ENCODE peak calls at places on chromosomes 11 and 22, in nine cellular contexts. R is IMR-90; A is small intestine; C is trophoblast cell; U is tibial artery; B is GM23248; G is effector memory CD4-positive, alpha-beta T cell; F is HCT116; D is PC-3. H is an unnamed sample.

GRCh38 chr11:96111308-96111707 is 187.4 kb upstream of the MTMR2 start:
- DNase-seq in R (no peak), A (no peak), C (no peak), U (no peak), B (no peak), G (no peak), F (no peak), D (no peak), H (no peak)

GRCh38 chr11:8905528-8906165 is 5.3 kb upstream of the AKIP1 start:
- DNase-seq in R (peak; percentile 83), A (no peak), C (peak; percentile 58), U (no peak), B (peak; percentile 96), G (no peak), F (no peak), D (peak; percentile 39), H (no peak)

GRCh38 chr11:10058356-10058755 is 235.7 kb downstream of the SBF2 start:
- DNase-seq in R (peak; percentile 64), A (no peak), C (no peak), U (no peak), B (peak; percentile 2), G (no peak), F (no peak), D (peak; percentile 38), H (no peak)

GRCh38 chr11:62505784-62506145 is 40.8 kb downstream of the AHNAK start:
- DNase-seq in R (no peak), A (no peak), C (no peak), U (no peak), B (peak; percentile 46), G (no peak), F (no peak), D (no peak), H (no peak)

GRCh38 chr11:102592634-102593581 is 32.2 kb downstream of the MMP20 start:
- DNase-seq in R (peak; percentile 20), A (peak; percentile 50), C (peak; percentile 73), U (no peak), B (peak; percentile 50), G (no peak), F (peak; percentile 64), D (peak; percentile 71), H (no peak)

GRCh38 chr11:27697679-27698275 is 2.5 kb downstream of the BDNF start:
- DNase-seq in R (no peak), A (no peak), C (peak; percentile 69), U (no peak), B (peak; percentile 48), G (no peak), F (no peak), D (no peak), H (no peak)

GRCh38 chr22:49756656-49757055 is 71.0 kb downstream of the BRD1 start:
- DNase-seq in R (no peak), A (no peak), C (no peak), U (peak; percentile 45), B (no peak), G (no peak), F (no peak), D (no peak), H (no peak)

GRCh38 chr11:117117681-117118080 is 19.5 kb upstream of the SIK3 start:
- DNase-seq in R (no peak), A (no peak), C (no peak), U (no peak), B (no peak), G (no peak), F (no peak), D (no peak), H (no peak)

GRCh38 chr11:11965192-11965591 is 43.2 kb downstream of the DKK3 start:
- DNase-seq in R (no peak), A (no peak), C (no peak), U (no peak), B (no peak), G (no peak), F (no peak), D (no peak), H (no peak)

GRCh38 chr11:60795291-60795690 is 10.2 kb downstream of the MS4A10 start:
- DNase-seq in R (no peak), A (no peak), C (no peak), U (no peak), B (no peak), G (no peak), F (no peak), D (no peak), H (no peak)

GRCh38 chr11:97739892-97740782 is 1280.6 kb upstream of the CNTN5 start:
- DNase-seq in R (peak; percentile 59), A (no peak), C (no peak), U (no peak), B (peak; percentile 1), G (no peak), F (no peak), D (peak; percentile 10), H (no peak)

DNA sequence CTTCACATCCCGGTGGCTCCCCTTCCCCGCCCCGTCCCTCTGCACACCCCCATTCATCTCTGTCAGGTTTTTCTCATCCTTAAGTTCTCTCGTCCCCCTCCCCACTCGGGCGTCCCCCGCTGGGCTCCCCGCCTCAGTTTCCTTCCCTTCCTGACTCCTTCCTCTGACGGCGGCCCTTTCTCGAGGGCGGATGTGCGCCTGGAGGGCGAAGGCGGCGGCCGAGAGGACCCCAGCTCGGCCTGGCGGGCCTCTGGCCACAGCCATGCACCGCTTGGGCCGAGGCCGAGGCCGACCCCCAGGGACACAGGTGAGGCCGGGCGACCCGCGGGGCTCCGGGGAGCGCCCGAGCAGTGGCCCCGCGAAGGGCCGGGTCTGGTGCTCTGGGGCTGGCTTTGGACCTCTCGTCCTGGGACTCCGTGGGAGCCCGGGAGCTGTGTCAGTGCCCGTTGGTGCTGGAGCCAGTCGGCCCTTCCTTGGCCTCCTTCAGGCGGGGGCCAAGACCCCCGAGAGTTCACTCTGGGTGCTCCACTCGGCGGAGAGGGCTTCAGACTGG is 2.9 kb downstream of the PHLDB1 start:
- DNase-seq in R (no peak), A (no peak), C (no peak), U (no peak), B (peak; percentile 47), G (no peak), F (no peak), D (no peak), H (no peak)
- H3K4me1 ChIP-seq in R (peaks cover 37% of the 10 kb centered on the region), A (no peaks in the 10 kb centered on the region), C (peaks cover 43% of the 10 kb centered on the region), U (peaks cover 48% of the 10 kb centered on the region), B (peaks cover 43% of the 10 kb centered on the region), G (peaks cover 36% of the 10 kb centered on the region), F (peaks cover 40% of the 10 kb centered on the region), D (peaks cover 5% of the 10 kb centered on the region), H (peaks cover 12% of the 10 kb centered on the region)

DNA sequence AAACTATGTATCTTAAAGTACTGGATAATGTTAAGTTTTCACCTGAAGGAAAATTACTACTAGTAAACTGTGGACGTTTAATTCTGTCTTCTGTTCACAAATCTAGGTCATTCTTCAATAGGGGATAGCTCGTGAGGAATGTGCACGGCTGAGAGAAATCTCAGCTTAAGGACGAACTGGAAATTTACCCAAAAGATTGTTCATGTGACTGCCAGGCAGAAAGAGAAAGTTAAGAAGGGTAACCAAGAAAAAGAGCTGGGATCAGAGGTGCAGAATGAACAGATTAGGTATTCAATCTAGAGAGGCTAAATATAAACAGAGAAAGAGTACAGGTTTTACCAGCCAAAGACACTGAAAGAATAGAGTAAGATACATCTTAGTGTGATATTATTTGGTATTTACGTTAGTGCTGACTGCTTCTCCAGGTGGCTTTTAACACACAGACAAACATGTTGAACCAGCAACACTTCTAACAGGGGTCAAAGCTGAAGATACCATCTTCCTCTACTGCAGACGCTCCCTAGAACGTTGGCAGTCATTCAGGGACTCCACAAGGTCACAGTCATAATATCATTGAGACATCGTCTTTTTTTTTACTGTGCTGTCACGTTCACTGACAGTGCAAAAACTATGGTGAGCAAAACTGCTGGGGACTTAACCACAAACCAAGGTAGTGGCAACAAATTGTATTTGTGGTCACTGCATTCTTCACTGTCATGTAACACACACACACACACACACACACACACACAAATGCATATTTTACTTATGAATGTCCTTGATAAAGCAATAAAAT is 245.1 kb downstream of the CASP12 start:
- DNase-seq in R (no peak), A (peak; percentile 49), C (no peak), U (no peak), B (no peak), G (no peak), F (no peak), D (no peak), H (no peak)
- H3K4me1 ChIP-seq in R (no peaks in the 10 kb centered on the region), A (no peaks in the 10 kb centered on the region), C (no peaks in the 10 kb centered on the region), U (no peaks in the 10 kb centered on the region), B (no peaks in the 10 kb centered on the region), G (no peaks in the 10 kb centered on the region), F (no peaks in the 10 kb centered on the region), D (no peaks in the 10 kb centered on the region), H (no peaks in the 10 kb centered on the region)

GRCh38 chr11:94150056-94150455 is 21.4 kb downstream of the PANX1 start:
- DNase-seq in R (no peak), A (no peak), C (no peak), U (no peak), B (no peak), G (no peak), F (no peak), D (no peak), H (no peak)
- H3K4me1 ChIP-seq in R (peaks cover 43% of the 10 kb centered on the region), A (peaks cover 12% of the 10 kb centered on the region), C (peaks cover 9% of the 10 kb centered on the region), U (peaks cover 16% of the 10 kb centered on the region), B (peaks cover 31% of the 10 kb centered on the region), G (no peaks in the 10 kb centered on the region), F (peaks cover 43% of the 10 kb centered on the region), D (peaks cover 56% of the 10 kb centered on the region), H (peaks cover 67% of the 10 kb centered on the region)

GRCh38 chr11:75565221-75565814 is 3.3 kb downstream of the SERPINH1 start:
- DNase-seq in R (peak; percentile 78), A (no peak), C (peak; percentile 85), U (peak; percentile 79), B (peak; percentile 95), G (no peak), F (no peak), D (peak; percentile 77), H (no peak)

GRCh38 chr11:75566763-75567279 is 4.8 kb downstream of the SERPINH1 start:
- DNase-seq in R (no peak), A (no peak), C (no peak), U (no peak), B (no peak), G (no peak), F (no peak), D (no peak), H (no peak)

GRCh38 chr11:75567971-75568370 is 5.9 kb downstream of the SERPINH1 start:
- DNase-seq in R (no peak), A (no peak), C (peak; percentile 65), U (no peak), B (peak; percentile 49), G (no peak), F (no peak), D (no peak), H (no peak)

GRCh38 chr11:75563978-75564552 is 2.0 kb downstream of the SERPINH1 start:
- DNase-seq in R (peak; percentile 92), A (no peak), C (peak; percentile 89), U (peak; percentile 89), B (peak; percentile 97), G (no peak), F (no peak), D (no peak), H (no peak)

DNA sequence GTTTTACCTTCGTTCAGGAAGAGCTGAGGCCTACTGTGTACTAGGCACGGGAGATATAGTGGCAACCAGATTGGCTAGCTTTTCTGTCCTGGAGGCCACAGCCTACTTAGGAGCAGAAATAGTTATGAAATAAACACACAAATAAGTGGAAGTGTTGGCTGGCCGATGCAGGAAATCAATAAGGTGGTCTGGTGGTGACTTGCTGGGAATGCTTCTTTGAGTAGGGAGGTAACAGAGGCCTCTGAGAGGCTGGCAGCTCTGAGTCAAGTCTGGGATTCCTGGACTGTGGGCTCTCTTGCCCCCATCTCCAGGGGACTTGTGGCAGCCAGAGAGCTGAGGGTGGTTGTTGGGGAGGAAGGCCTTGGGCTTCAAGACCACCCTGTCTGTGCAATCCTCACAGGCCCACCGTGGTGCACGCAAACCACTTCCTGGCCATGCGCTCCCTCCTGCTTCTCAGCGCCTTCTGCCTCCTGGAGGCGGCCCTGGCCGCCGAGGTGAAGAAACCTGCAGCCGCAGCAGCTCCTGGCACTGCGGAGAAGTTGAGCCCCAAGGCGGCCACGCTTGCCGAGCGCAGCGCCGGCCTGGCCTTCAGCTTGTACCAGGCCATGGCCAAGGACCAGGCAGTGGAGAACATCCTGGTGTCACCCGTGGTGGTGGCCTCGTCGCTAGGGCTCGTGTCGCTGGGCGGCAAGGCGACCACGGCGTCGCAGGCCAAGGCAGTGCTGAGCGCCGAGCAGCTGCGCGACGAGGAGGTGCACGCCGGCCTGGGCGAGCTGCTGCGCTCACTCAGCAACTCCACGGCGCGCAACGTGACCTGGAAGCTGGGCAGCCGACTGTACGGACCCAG is 4.1 kb downstream of the SERPINH1 start:
- DNase-seq in R (no peak), A (no peak), C (no peak), U (no peak), B (peak; percentile 58), G (no peak), F (no peak), D (no peak), H (no peak)
- H3K4me1 ChIP-seq in R (peaks cover 26% of the 10 kb centered on the region), A (no peaks in the 10 kb centered on the region), C (peaks cover 38% of the 10 kb centered on the region), U (peaks cover 53% of the 10 kb centered on the region), B (peaks cover 46% of the 10 kb centered on the region), G (peaks cover 19% of the 10 kb centered on the region), F (peaks cover 39% of the 10 kb centered on the region), D (peaks cover 31% of the 10 kb centered on the region), H (peaks cover 32% of the 10 kb centered on the region)

H was measured in Panc1.